ENCODE peak calls at places on chromosome 14, in nine cellular contexts. U is HAP-1; D is left kidney; B is GM12892; X is AG08396; R is left colon; N is stimulated activated CD4-positive, alpha-beta T cell treated with anti-CD3 and anti-CD28 coated beads, Interleukin-1b, Interleukin-23, amount 100 ng/mL, for 4 hours; L is SK-MEL-5; A is activated CD4-positive, alpha-beta T cell treated with anti-CD3 and anti-CD28 coated beads for 48 hours. F is an unnamed sample.

GRCh38 chr14:69814397-69814796 is 17.4 kb upstream of the SLC10A1 start:
- DNase-seq in L (no peak), X (no peak), R (no peak), D (no peak), U (no peak), A (no peak), N (no peak), B (no peak), F (no peak)

GRCh38 chr14:69049675-69050074 is 70.6 kb upstream of the ACTN1 start:
- DNase-seq in R (no peak), X (peak), N (no peak), A (no peak), L (no peak), B (no peak), D (no peak), U (no peak), F (no peak)

GRCh38 chr14:22071001-22071400 is 397.4 kb upstream of the OR4E1 start:
- DNase-seq in N (no peak), D (no peak), U (no peak), X (no peak), B (no peak), L (no peak), R (peak), A (peak), F (no peak)

GRCh38 chr14:100037351-100037750 is 27.9 kb upstream of the EVL start:
- DNase-seq in A (no peak), U (no peak), X (no peak), R (no peak), B (no peak), L (no peak), N (no peak), D (no peak), F (no peak)

GRCh38 chr14:22383515-22384166 is 205.4 kb downstream of the DAD1 start:
- DNase-seq in D (no peak), N (no peak), B (no peak), U (no peak), L (no peak), X (no peak), R (no peak), A (no peak), F (no peak)

GRCh38 chr14:20422886-20423285 is 9.6 kb upstream of the TEP1 start:
- DNase-seq in A (no peak), N (no peak), R (no peak), U (no peak), X (no peak), B (no peak), D (no peak), L (no peak), F (no peak)

GRCh38 chr14:74647061-74647833 is 35.2 kb upstream of the LTBP2 start:
- DNase-seq in L (no peak), D (no peak), N (no peak), U (peak), R (no peak), A (no peak), B (no peak), X (no peak), F (no peak)

GRCh38 chr14:63781686-63782085 is 53.8 kb upstream of the SGPP1 start:
- DNase-seq in N (no peak), D (no peak), B (no peak), R (no peak), A (no peak), L (no peak), X (no peak), U (no peak), F (no peak)

GRCh38 chr14:65976771-65977170 is 509.4 kb upstream of the CCDC196 start:
- DNase-seq in B (no peak), U (no peak), A (no peak), R (no peak), L (no peak), N (no peak), X (no peak), D (no peak), F (no peak)

GRCh38 chr14:56092761-56093160 is 25.4 kb upstream of the PELI2 start:
- DNase-seq in D (no peak), A (no peak), L (no peak), U (no peak), N (no peak), R (no peak), B (no peak), X (no peak), F (no peak)

GRCh38 chr14:76719664-76720063 is 41.6 kb upstream of the VASH1 start:
- DNase-seq in N (no peak), D (no peak), B (no peak), R (no peak), X (no peak), A (no peak), U (no peak), L (no peak), F (no peak)

GRCh38 chr14:104893435-104894207 is 28.6 kb downstream of the CEP170B start:
- DNase-seq in D (no peak), R (peak), X (no peak), A (no peak), L (no peak), B (peak), N (no peak), U (no peak), F (no peak)

GRCh38 chr14:74290415-74290814 is 12.3 kb downstream of the ABCD4 start:
- DNase-seq in R (no peak), D (peak), A (peak), N (no peak), X (peak), U (no peak), B (no peak), L (peak), F (peak)

GRCh38 chr14:59098377-59098776 is 90.1 kb upstream of the DAAM1 start:
- DNase-seq in L (no peak), A (no peak), X (peak), U (no peak), D (no peak), B (no peak), R (no peak), N (no peak), F (no peak)

GRCh38 chr14:71322660-71323250 is 415.5 kb downstream of the PCNX1 start:
- DNase-seq in A (no peak), B (no peak), X (peak), L (peak), N (no peak), U (peak), D (peak), R (no peak), F (peak)

GRCh38 chr14:95236221-95236620 is 78.9 kb upstream of the DICER1 start:
- DNase-seq in X (no peak), L (no peak), A (no peak), U (no peak), D (no peak), B (no peak), N (no peak), R (no peak), F (no peak)

F was measured in erythroblast.